ENCODE peak calls at places on chromosome 15, in six cellular contexts. C is RKO, G is fibroblast of lung, N is NCI-H460, U is erythroblast, T is thoracic aorta. V is an unnamed sample.

GRCh38 chr15:65312400-65312916 is 8.0 kb downstream of the RNU5B-1 start:
- DNase-seq in T (no peak), G (peak), N (no peak), C (no peak), U (no peak), V (peak)

GRCh38 chr15:100926971-100927756 is 8.0 kb downstream of the LRRK1 start:
- DNase-seq in G (no peak), U (no peak), T (no peak), N (no peak), C (no peak), V (no peak)

GRCh38 chr15:62241135-62241770 is 76.2 kb upstream of the C2CD4B start:
- DNase-seq in U (peak), T (no peak), G (no peak), C (peak), N (peak), V (no peak)

GRCh38 chr15:60326824-60327654 is 70.7 kb downstream of the ANXA2 start:
- DNase-seq in C (peak), U (peak), N (peak), G (peak), T (no peak), V (no peak)

GRCh38 chr15:100726426-100727190 is 124.2 kb downstream of the ASB7 start:
- DNase-seq in T (no peak), N (no peak), C (no peak), U (no peak), G (peak), V (no peak)

GRCh38 chr15:29785068-29785467 is 37.2 kb downstream of the TJP1 start:
- DNase-seq in T (no peak), G (peak), U (no peak), C (no peak), N (no peak), V (no peak)

GRCh38 chr15:69979783-69980182 is 117.9 kb downstream of the TLE3 start:
- DNase-seq in N (no peak), U (no peak), T (no peak), G (no peak), C (no peak), V (no peak)

GRCh38 chr15:92268900-92269299 is 124.8 kb upstream of the ST8SIA2 start:
- DNase-seq in C (no peak), U (no peak), G (no peak), N (no peak), T (no peak), V (no peak)

GRCh38 chr15:99104788-99105515 is at the start of gene SYNM:
- DNase-seq in G (peak), C (no peak), T (no peak), U (peak), N (peak), V (peak)

GRCh38 chr15:76235186-76235826 is 76.0 kb downstream of the ETFA start:
- DNase-seq in G (peak), C (peak), U (peak), N (peak), T (no peak), V (no peak)

GRCh38 chr15:33138000-33138399 is 56.5 kb downstream of the FMN1 start:
- DNase-seq in N (no peak), C (no peak), G (peak), T (no peak), U (no peak), V (no peak)

GRCh38 chr15:34654625-34655024 is 71.2 kb upstream of the GOLGA8B start:
- DNase-seq in G (no peak), T (no peak), N (no peak), U (no peak), C (no peak), V (no peak)

GRCh38 chr15:65062726-65063125 is 5.1 kb downstream of the RASL12 start:
- DNase-seq in N (no peak), U (no peak), T (no peak), C (no peak), G (no peak), V (no peak)

GRCh38 chr15:58616171-58616570 is 133.3 kb downstream of the ADAM10 start:
- DNase-seq in C (no peak), U (no peak), G (no peak), T (no peak), N (no peak), V (no peak)

GRCh38 chr15:39232512-39232911 is 348.4 kb upstream of the THBS1 start:
- DNase-seq in T (no peak), N (no peak), G (peak), C (peak), U (no peak), V (no peak)

GRCh38 chr15:60912984-60913697 is 316.0 kb downstream of the RORA start:
- DNase-seq in G (no peak), N (no peak), T (no peak), U (no peak), C (no peak), V (no peak)

GRCh38 chr15:67185621-67186225 is 68.7 kb downstream of the AAGAB start:
- DNase-seq in T (no peak), G (no peak), U (no peak), N (no peak), C (no peak), V (no peak)

GRCh38 chr15:85624241-85624855 is 170.4 kb downstream of the KLHL25 start:
- DNase-seq in U (no peak), N (no peak), T (no peak), G (peak), C (no peak), V (peak)

GRCh38 chr15:80920271-80920699 is 69.3 kb downstream of the MESD start:
- DNase-seq in C (no peak), N (no peak), U (no peak), G (no peak), T (no peak), V (no peak)

GRCh38 chr15:22918596-22919140 is 61.5 kb downstream of the CYFIP1 start:
- DNase-seq in T (no peak), C (no peak), U (no peak), G (no peak), N (no peak), V (no peak)

GRCh38 chr15:36798366-36798765 is 218.9 kb downstream of the CDIN1 start:
- DNase-seq in N (no peak), C (no peak), G (no peak), U (no peak), T (no peak), V (no peak)

GRCh38 chr15:63793046-63793483 is 40.7 kb downstream of the HERC1 start:
- DNase-seq in T (no peak), G (no peak), N (no peak), C (no peak), U (no peak), V (no peak)

GRCh38 chr15:89002281-89002761 is 85.9 kb upstream of the ABHD2 start:
- DNase-seq in N (no peak), T (no peak), G (peak), U (peak), C (peak), V (peak)

GRCh38 chr15:74022706-74023470 is 28.4 kb downstream of the PML start:
- DNase-seq in T (no peak), G (no peak), C (no peak), U (no peak), N (no peak), V (no peak)

GRCh38 chr15:66016199-66016598 is 146.9 kb downstream of the RAB11A start:
- DNase-seq in C (no peak), T (no peak), G (no peak), U (no peak), N (no peak), V (no peak)

GRCh38 chr15:31545257-31545656 is 218.6 kb downstream of the KLF13 start:
- DNase-seq in T (no peak), C (no peak), G (no peak), N (no peak), U (no peak), V (no peak)

GRCh38 chr15:31774045-31774444 is 256.3 kb upstream of the CHRNA7 start:
- DNase-seq in G (no peak), T (no peak), C (no peak), N (no peak), U (no peak), V (no peak)

GRCh38 chr15:67133026-67133425 is 67.6 kb downstream of the SMAD3 start:
- DNase-seq in C (no peak), G (no peak), N (no peak), U (no peak), T (no peak), V (no peak)

GRCh38 chr15:66138882-66139281 is 114.7 kb downstream of the MEGF11 start:
- DNase-seq in G (no peak), N (no peak), T (no peak), C (no peak), U (no peak), V (no peak)

GRCh38 chr15:68629519-68630204 is 50.9 kb downstream of the CORO2B start:
- DNase-seq in N (no peak), T (no peak), G (no peak), U (no peak), C (no peak), V (no peak)

GRCh38 chr15:51108933-51109550 is 14.3 kb upstream of the TNFAIP8L3 start:
- DNase-seq in N (no peak), G (peak), T (peak), U (no peak), C (no peak), V (no peak)

GRCh38 chr15:77650285-77650684 is 17.6 kb upstream of the LINGO1 start:
- DNase-seq in U (peak), T (no peak), C (no peak), N (no peak), G (no peak), V (no peak)

GRCh38 chr15:90789496-90789895 is 72.3 kb downstream of the BLM start:
- DNase-seq in T (no peak), G (no peak), C (no peak), N (no peak), U (no peak), V (no peak)